ENCODE peak calls at places on chromosomes 11 and 22, in five cellular contexts. One of them, this sample, is unnamed.

GRCh38 chr11:80388133-80388532 is 947.3 kb upstream of the TENM4 start:
- DNase-seq in HepG2: no peak
- DNase-seq in NT2/D1: peak
- DNase-seq in GM12878: no peak
- DNase-seq in H1: no peak
- DNase-seq in this sample: no peak

GRCh38 chr11:2750101-2750509 is 50.3 kb upstream of the KCNQ1OT1 start:
- DNase-seq in HepG2: no peak
- DNase-seq in NT2/D1: no peak
- DNase-seq in GM12878: no peak
- DNase-seq in H1: no peak
- DNase-seq in this sample: no peak

GRCh38 chr11:279040-279965 is 1.1 kb downstream of the NLRP6 start:
- DNase-seq in HepG2: no peak
- DNase-seq in NT2/D1: no peak
- DNase-seq in GM12878: no peak
- DNase-seq in H1: no peak
- DNase-seq in this sample: no peak

GRCh38 chr22:33447733-33448132 is 389.6 kb upstream of the SYN3 start:
- DNase-seq in HepG2: no peak
- DNase-seq in NT2/D1: no peak
- DNase-seq in GM12878: no peak
- DNase-seq in H1: no peak
- DNase-seq in this sample: no peak

GRCh38 chr22:38850941-38851849 is 7.4 kb upstream of the NPTXR start:
- DNase-seq in HepG2: no peak
- DNase-seq in NT2/D1: no peak
- DNase-seq in GM12878: no peak
- DNase-seq in H1: no peak
- DNase-seq in this sample: no peak

GRCh38 chr22:43376765-43377485 is 33.8 kb upstream of the SCUBE1 start:
- DNase-seq in HepG2: no peak
- DNase-seq in NT2/D1: no peak
- DNase-seq in GM12878: peak
- DNase-seq in H1: no peak
- DNase-seq in this sample: no peak

GRCh38 chr11:127925430-127925829 is 661.9 kb downstream of the ETS1 start:
- DNase-seq in HepG2: no peak
- DNase-seq in NT2/D1: no peak
- DNase-seq in GM12878: no peak
- DNase-seq in H1: no peak
- DNase-seq in this sample: no peak

GRCh38 chr22:39715778-39716495 is 145.4 kb downstream of the CACNA1I start:
- DNase-seq in HepG2: no peak
- DNase-seq in NT2/D1: no peak
- DNase-seq in GM12878: no peak
- DNase-seq in H1: no peak
- DNase-seq in this sample: no peak

GRCh38 chr22:37749831-37750595 is 53.2 kb downstream of the TRIOBP start:
- DNase-seq in HepG2: peak
- DNase-seq in NT2/D1: no peak
- DNase-seq in GM12878: no peak
- DNase-seq in H1: no peak
- DNase-seq in this sample: no peak

GRCh38 chr11:116642481-116642880 is 130.3 kb downstream of the BUD13 start:
- DNase-seq in HepG2: no peak
- DNase-seq in NT2/D1: no peak
- DNase-seq in GM12878: no peak
- DNase-seq in H1: no peak
- DNase-seq in this sample: no peak

GRCh38 chr11:68353118-68353517 is 40.7 kb downstream of the LRP5 start:
- DNase-seq in HepG2: no peak
- DNase-seq in NT2/D1: no peak
- DNase-seq in GM12878: no peak
- DNase-seq in H1: no peak
- DNase-seq in this sample: no peak

GRCh38 chr22:20080445-20080775 is 369 bp downstream of the DGCR8 start:
- DNase-seq in HepG2: peak
- DNase-seq in NT2/D1: no peak
- DNase-seq in GM12878: no peak
- DNase-seq in H1: peak
- DNase-seq in this sample: peak
- TF ChIP-seq SUZ12 in HepG2: no peak
- TF ChIP-seq SUZ12 in NT2/D1: no peak
- TF ChIP-seq SUZ12 in GM12878: no peak
- TF ChIP-seq SUZ12 in H1: no peak
- TF ChIP-seq SUZ12 in this sample: no peak

DNA sequence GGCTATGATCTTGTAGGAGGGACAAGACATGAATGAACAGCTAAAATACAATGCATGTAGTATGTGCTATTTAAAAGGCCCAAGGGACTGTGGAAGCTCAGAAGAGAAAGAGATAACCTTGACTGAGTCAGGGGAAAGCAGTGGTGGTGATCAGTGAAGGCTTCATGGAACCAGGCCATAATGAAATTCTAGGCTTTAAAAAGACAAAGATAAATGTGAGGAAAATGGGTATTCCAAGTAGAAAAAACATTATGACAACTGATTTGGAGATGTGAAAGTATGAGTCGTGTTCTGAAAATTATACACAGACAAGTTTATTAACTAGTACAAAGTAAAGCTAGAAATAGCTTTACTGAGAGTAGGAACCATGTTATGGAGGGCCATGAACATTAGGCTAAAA is 189.8 kb downstream of the SOX6 start:
- DNase-seq in HepG2: no peak
- DNase-seq in NT2/D1: no peak
- DNase-seq in GM12878: no peak
- DNase-seq in H1: no peak
- DNase-seq in this sample: no peak
- TF ChIP-seq SUZ12 in HepG2: no peak
- TF ChIP-seq SUZ12 in NT2/D1: no peak
- TF ChIP-seq SUZ12 in GM12878: no peak
- TF ChIP-seq SUZ12 in H1: no peak
- TF ChIP-seq SUZ12 in this sample: no peak

DNA sequence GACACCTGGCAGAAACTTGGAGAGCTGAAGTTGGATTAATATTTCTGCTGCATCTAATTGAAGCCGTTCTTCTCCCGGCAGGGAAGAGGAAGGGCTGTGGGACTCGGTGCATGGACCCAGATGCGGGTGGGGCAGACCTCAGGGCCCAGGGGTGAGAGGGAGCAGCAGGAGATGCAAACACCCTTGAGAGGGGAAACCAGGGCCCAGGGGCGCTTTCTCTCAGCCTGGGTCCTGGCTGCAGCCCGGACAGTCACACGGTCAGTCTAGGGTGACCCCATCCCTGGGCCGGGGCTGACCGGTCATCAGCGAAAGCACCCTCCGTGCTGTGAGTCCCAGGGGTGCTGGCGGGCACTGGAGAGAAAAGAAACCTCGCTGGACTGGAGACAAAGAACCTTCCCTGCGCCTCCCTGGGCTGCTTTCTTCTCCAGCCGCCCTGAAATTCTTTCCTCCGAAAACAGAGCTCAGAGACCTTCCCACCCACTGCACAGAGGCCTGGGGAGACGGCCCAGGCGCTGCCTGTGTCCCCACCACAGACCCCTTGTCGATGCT is 241.9 kb downstream of the BRD1 start:
- DNase-seq in HepG2: no peak
- DNase-seq in NT2/D1: no peak
- DNase-seq in GM12878: no peak
- DNase-seq in H1: no peak
- DNase-seq in this sample: no peak
- TF ChIP-seq SUZ12 in HepG2: no peak
- TF ChIP-seq SUZ12 in NT2/D1: no peak
- TF ChIP-seq SUZ12 in GM12878: no peak
- TF ChIP-seq SUZ12 in H1: no peak
- TF ChIP-seq SUZ12 in this sample: no peak

GRCh38 chr11:78696177-78696576 is 121.5 kb upstream of the NARS2 start:
- DNase-seq in HepG2: no peak
- DNase-seq in NT2/D1: no peak
- DNase-seq in GM12878: no peak
- DNase-seq in H1: no peak
- DNase-seq in this sample: no peak

GRCh38 chr11:78694152-78694551 is 119.5 kb upstream of the NARS2 start:
- DNase-seq in HepG2: no peak
- DNase-seq in NT2/D1: no peak
- DNase-seq in GM12878: no peak
- DNase-seq in H1: no peak
- DNase-seq in this sample: no peak

GRCh38 chr11:78699606-78700005 is 124.9 kb upstream of the NARS2 start:
- DNase-seq in HepG2: no peak
- DNase-seq in NT2/D1: no peak
- DNase-seq in GM12878: no peak
- DNase-seq in H1: no peak
- DNase-seq in this sample: no peak

GRCh38 chr11:78698612-78699011 is 123.9 kb upstream of the NARS2 start:
- DNase-seq in HepG2: no peak
- DNase-seq in NT2/D1: no peak
- DNase-seq in GM12878: no peak
- DNase-seq in H1: no peak
- DNase-seq in this sample: no peak
- TF ChIP-seq SUZ12 in HepG2: no peak
- TF ChIP-seq SUZ12 in NT2/D1: no peak
- TF ChIP-seq SUZ12 in GM12878: no peak
- TF ChIP-seq SUZ12 in H1: no peak
- TF ChIP-seq SUZ12 in this sample: no peak

DNA sequence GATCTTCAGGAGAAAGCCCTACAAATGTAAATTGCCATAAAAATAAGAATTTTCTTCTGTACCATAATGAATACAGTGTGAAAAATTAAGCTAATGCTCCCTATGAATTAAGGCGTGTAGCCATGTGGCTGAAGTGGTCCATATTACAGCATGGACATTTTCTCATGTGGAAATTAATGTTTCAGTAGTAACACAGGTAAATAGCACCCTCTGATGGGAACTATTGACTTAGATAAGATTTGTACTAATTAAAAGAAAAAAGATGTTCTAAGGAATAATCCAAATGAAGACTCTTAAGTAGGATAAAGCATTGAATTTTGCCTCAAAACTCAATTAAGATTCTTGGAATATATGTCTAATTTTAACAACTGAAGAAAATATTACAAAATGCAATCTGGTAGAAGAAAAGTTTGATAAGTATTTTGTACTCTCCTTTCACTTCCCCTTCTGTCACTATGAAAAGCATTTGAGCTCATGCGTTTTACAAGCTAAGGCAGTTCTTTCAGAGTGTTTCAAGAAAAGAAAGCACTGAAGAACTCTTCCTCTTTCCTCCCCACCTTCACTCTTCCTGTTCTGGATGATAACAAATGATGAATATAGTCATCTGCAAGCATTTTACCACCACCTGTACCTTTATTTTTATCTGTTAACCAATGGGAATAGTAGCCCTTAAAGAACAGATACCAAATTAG is 9.9 kb upstream of the OR8D2 start:
- DNase-seq in HepG2: no peak
- DNase-seq in NT2/D1: no peak
- DNase-seq in GM12878: peak
- DNase-seq in H1: no peak
- DNase-seq in this sample: no peak
- TF ChIP-seq SUZ12 in HepG2: no peak
- TF ChIP-seq SUZ12 in NT2/D1: no peak
- TF ChIP-seq SUZ12 in GM12878: no peak
- TF ChIP-seq SUZ12 in H1: no peak
- TF ChIP-seq SUZ12 in this sample: no peak

GRCh38 chr11:112318193-112318592 is 57.5 kb upstream of the PLET1 start:
- DNase-seq in HepG2: no peak
- DNase-seq in NT2/D1: no peak
- DNase-seq in GM12878: no peak
- DNase-seq in H1: no peak
- DNase-seq in this sample: no peak

GRCh38 chr11:112321521-112322172 is 61.0 kb upstream of the PLET1 start:
- DNase-seq in HepG2: peak
- DNase-seq in NT2/D1: no peak
- DNase-seq in GM12878: peak
- DNase-seq in H1: no peak
- DNase-seq in this sample: no peak

GRCh38 chr11:112318661-112319060 is 58.0 kb upstream of the PLET1 start:
- DNase-seq in HepG2: no peak
- DNase-seq in NT2/D1: no peak
- DNase-seq in GM12878: no peak
- DNase-seq in H1: no peak
- DNase-seq in this sample: no peak

GRCh38 chr11:112322173-112322813 is 61.6 kb upstream of the PLET1 start:
- DNase-seq in HepG2: no peak
- DNase-seq in NT2/D1: no peak
- DNase-seq in GM12878: no peak
- DNase-seq in H1: no peak
- DNase-seq in this sample: no peak

GRCh38 chr11:112320668-112321067 is 60.0 kb upstream of the PLET1 start:
- DNase-seq in HepG2: peak
- DNase-seq in NT2/D1: no peak
- DNase-seq in GM12878: no peak
- DNase-seq in H1: no peak
- DNase-seq in this sample: no peak
- TF ChIP-seq SUZ12 in HepG2: no peak
- TF ChIP-seq SUZ12 in NT2/D1: no peak
- TF ChIP-seq SUZ12 in GM12878: no peak
- TF ChIP-seq SUZ12 in H1: no peak
- TF ChIP-seq SUZ12 in this sample: no peak

GRCh38 chr22:47401592-47401898 is 639.1 kb downstream of the TBC1D22A start:
- DNase-seq in HepG2: no peak
- DNase-seq in NT2/D1: no peak
- DNase-seq in GM12878: no peak
- DNase-seq in H1: no peak
- DNase-seq in this sample: no peak

GRCh38 chr22:47406180-47406723 is 643.8 kb downstream of the TBC1D22A start:
- DNase-seq in HepG2: no peak
- DNase-seq in NT2/D1: no peak
- DNase-seq in GM12878: no peak
- DNase-seq in H1: no peak
- DNase-seq in this sample: no peak

GRCh38 chr22:47401976-47402770 is 639.7 kb downstream of the TBC1D22A start:
- DNase-seq in HepG2: no peak
- DNase-seq in NT2/D1: no peak
- DNase-seq in GM12878: no peak
- DNase-seq in H1: no peak
- DNase-seq in this sample: no peak

GRCh38 chr22:47400701-47401591 is 638.5 kb downstream of the TBC1D22A start:
- DNase-seq in HepG2: no peak
- DNase-seq in NT2/D1: no peak
- DNase-seq in GM12878: no peak
- DNase-seq in H1: no peak
- DNase-seq in this sample: no peak

DNA sequence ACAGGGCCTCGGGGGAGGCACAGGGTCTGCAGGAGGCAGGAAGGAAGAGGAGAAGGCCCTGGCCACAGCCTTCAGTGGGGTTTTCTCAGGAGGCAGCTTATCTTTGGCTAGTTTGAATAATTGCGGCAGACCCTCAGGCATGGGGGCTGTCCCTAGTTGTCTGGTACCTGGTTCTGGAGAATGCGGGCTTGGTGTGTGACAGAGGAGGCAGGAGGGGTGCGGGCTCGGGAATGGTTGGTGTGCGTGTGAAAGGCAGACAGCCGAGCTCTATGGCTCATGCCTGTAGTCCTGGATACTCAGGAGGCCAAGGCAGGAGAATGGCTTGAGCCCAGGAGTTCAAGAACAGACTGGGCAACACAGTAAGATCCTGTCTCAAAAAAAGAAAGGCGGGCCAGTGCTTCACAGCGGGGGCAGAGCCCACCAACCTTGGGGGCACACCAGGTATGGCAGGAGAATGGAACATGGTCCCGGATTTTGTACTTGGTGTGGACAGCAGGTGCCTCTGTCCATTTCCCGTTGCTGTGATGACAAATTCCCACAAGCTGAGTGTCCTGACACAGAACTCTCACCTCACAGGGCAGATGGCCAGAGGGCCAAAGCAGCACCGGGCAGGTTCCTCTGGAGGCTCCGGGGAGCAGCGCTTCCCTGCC is 640.6 kb downstream of the TBC1D22A start:
- DNase-seq in HepG2: no peak
- DNase-seq in NT2/D1: no peak
- DNase-seq in GM12878: no peak
- DNase-seq in H1: no peak
- DNase-seq in this sample: no peak
- TF ChIP-seq SUZ12 in HepG2: no peak
- TF ChIP-seq SUZ12 in NT2/D1: no peak
- TF ChIP-seq SUZ12 in GM12878: no peak
- TF ChIP-seq SUZ12 in H1: no peak
- TF ChIP-seq SUZ12 in this sample: no peak